ENCODE peak calls at places on chromosomes 6 and 20, in eight cellular contexts. A is psoas muscle, J is AG10803, I is mucosa of descending colon, C is A549, O is fibroblast of lung, X is lower leg skin, Y is fibroblast of the aortic adventitia. Q is an unnamed sample.

GRCh38 chr6:113998811-113999210 is 27.9 kb upstream of the HDAC2 start:
- DNase-seq in A (no peak), Y (no peak), J (no peak), I (no peak), X (no peak), O (no peak), C (no peak), Q (no peak)

GRCh38 chr6:95578106-95578410 is 723 bp downstream of the MANEA start:
- DNase-seq in O (no peak), Y (no peak), A (no peak), X (no peak), C (no peak), J (no peak), I (no peak), Q (no peak)

GRCh38 chr20:483791-484644 is 21.7 kb upstream of the TBC1D20 start:
- DNase-seq in J (no peak), O (no peak), C (no peak), I (no peak), A (no peak), X (no peak), Y (no peak), Q (no peak)

GRCh38 chr6:38708483-38708882 is 5.5 kb upstream of the GLO1 start:
- DNase-seq in A (no peak), O (no peak), Y (no peak), J (no peak), I (no peak), C (no peak), X (no peak), Q (no peak)

GRCh38 chr6:13445005-13445743 is 42.2 kb downstream of the GFOD1 start:
- DNase-seq in A (peak; percentile 58), C (no peak), O (peak; percentile 51), X (peak; percentile 92), I (peak; percentile 85), J (peak; percentile 49), Y (peak; percentile 26), Q (no peak)

GRCh38 chr20:59435496-59435895 is 135.1 kb downstream of the EDN3 start:
- DNase-seq in Y (no peak), I (no peak), A (no peak), O (no peak), C (no peak), J (no peak), X (no peak), Q (no peak)

GRCh38 chr6:154071711-154072110 is 32.7 kb downstream of the OPRM1 start:
- DNase-seq in X (no peak), Y (no peak), A (no peak), J (no peak), O (peak; percentile 36), C (no peak), I (no peak), Q (no peak)

GRCh38 chr6:134287863-134288537 is 29.9 kb downstream of the SGK1 start:
- DNase-seq in I (no peak), A (no peak), X (no peak), Y (no peak), C (no peak), O (peak; percentile 29), J (no peak), Q (no peak)

GRCh38 chr20:57947421-57948176 is 237.8 kb upstream of the PMEPA1 start:
- DNase-seq in C (no peak), O (peak; percentile 92), X (no peak), I (no peak), Y (peak; percentile 21), A (no peak), J (peak; percentile 93), Q (no peak)

GRCh38 chr20:19659468-19659867 is 98.6 kb upstream of the RIN2 start:
- DNase-seq in A (no peak), X (no peak), O (no peak), I (no peak), C (no peak), Y (no peak), J (no peak), Q (no peak)

GRCh38 chr20:49132995-49133451 is 55.1 kb downstream of the STAU1 start:
- DNase-seq in O (peak; percentile 66), A (no peak), C (peak; percentile 57), I (no peak), J (peak; percentile 81), Y (peak; percentile 90), X (no peak), Q (peak; percentile 53)

GRCh38 chr20:16533493-16533892 is 39.8 kb downstream of the KIF16B start:
- DNase-seq in I (no peak), A (no peak), C (no peak), J (no peak), Y (no peak), O (no peak), X (no peak), Q (no peak)

GRCh38 chr6:79267128-79267527 is 32.6 kb upstream of the HMGN3 start:
- DNase-seq in I (no peak), X (no peak), C (no peak), A (no peak), J (no peak), Y (no peak), O (no peak), Q (no peak)

GRCh38 chr6:103672169-103672568 is 1187.5 kb downstream of the HACE1 start:
- DNase-seq in J (no peak), O (peak; percentile 0), A (no peak), Y (no peak), X (no peak), I (no peak), C (no peak), Q (no peak)

GRCh38 chr20:7770578-7770977 is 169.7 kb downstream of the HAO1 start:
- DNase-seq in X (no peak), O (peak; percentile 30), J (no peak), Y (no peak), C (no peak), A (no peak), I (no peak), Q (no peak)

GRCh38 chr6:93059911-93060310 is 359.4 kb downstream of the EPHA7 start:
- DNase-seq in O (no peak), Y (no peak), J (no peak), A (no peak), I (no peak), C (no peak), X (no peak), Q (no peak)

GRCh38 chr6:21856096-21856825 is 262.7 kb downstream of the SOX4 start:
- DNase-seq in A (no peak), C (peak; percentile 4), Y (peak; percentile 79), O (peak; percentile 96), J (peak; percentile 77), X (no peak), I (no peak), Q (no peak)

GRCh38 chr6:119620846-119621570 is 271.4 kb upstream of the MAN1A1 start:
- DNase-seq in O (peak; percentile 97), J (peak; percentile 91), Y (peak; percentile 91), A (no peak), X (no peak), I (no peak), C (no peak), Q (no peak)

GRCh38 chr20:41135187-41135887 is 2.0 kb upstream of the PLCG1 start:
- DNase-seq in X (no peak), O (no peak), I (peak; percentile 69), Y (no peak), A (no peak), J (no peak), C (peak; percentile 72), Q (no peak)

GRCh38 chr6:165060636-165061190 is 248.7 kb downstream of the C6orf118 start:
- DNase-seq in C (no peak), A (no peak), Y (peak; percentile 16), J (peak; percentile 57), X (no peak), O (peak; percentile 55), I (no peak), Q (no peak)

GRCh38 chr20:25300496-25301170 is 52.7 kb downstream of the PYGB start:
- DNase-seq in I (no peak), O (peak; percentile 34), C (no peak), J (no peak), A (no peak), X (no peak), Y (no peak), Q (no peak)

GRCh38 chr6:149974825-149975224 is 11.1 kb downstream of the ULBP1 start:
- DNase-seq in J (no peak), I (no peak), Y (no peak), X (peak; percentile 48), O (no peak), A (no peak), C (no peak), Q (no peak)

GRCh38 chr20:3168079-3168828 is 5.1 kb downstream of the LZTS3 start:
- DNase-seq in I (peak; percentile 75), J (no peak), O (no peak), X (peak; percentile 79), A (no peak), Y (no peak), C (no peak), Q (no peak)
- H3K4me3 ChIP-seq in I (no peak overlapping the region), J (no peak overlapping the region), O (no peak overlapping the region), X (no peak overlapping the region), A (no peak overlapping the region), Y (no peak overlapping the region), C (no peak overlapping the region), Q (no peak overlapping the region)

GRCh38 chr20:13262302-13262650 is 41.2 kb downstream of the ISM1 start:
- DNase-seq in C (no peak), A (no peak), X (no peak), O (no peak), Y (no peak), J (no peak), I (no peak), Q (no peak)
- TF ChIP-seq CTCF in C (no peak), A (no peak), X (no peak), O (no peak), Y (no peak), J (no peak), I (no peak), Q (no peak)

DNA sequence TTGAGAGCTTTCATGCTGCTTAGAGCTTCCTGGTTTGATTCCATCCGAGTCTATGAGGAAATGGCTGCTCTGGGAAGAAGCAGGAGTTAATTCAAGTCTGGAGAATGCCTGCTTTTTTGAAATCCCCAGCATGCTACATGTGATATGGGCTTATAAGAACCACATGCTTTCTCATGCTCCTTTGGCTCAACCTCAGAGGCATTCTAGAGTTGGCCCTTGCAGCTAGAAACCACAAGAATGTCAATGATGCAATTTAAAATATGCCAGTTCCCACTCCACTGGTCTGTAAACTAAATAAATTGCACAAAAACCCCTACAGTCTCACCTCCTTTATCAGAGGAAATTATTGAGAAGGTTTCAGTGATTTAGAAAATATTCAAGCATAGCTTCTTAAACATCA is 143.0 kb upstream of the OLIG3 start:
- DNase-seq in A (no peak), J (peak; percentile 99), Y (peak; percentile 100), X (no peak), O (peak; percentile 99), C (no peak), I (no peak), Q (no peak)
- H3K4me3 ChIP-seq in A (no peak overlapping the region), J (no peak overlapping the region), Y (no peak overlapping the region), X (no peak overlapping the region), O (no peak overlapping the region), C (no peak overlapping the region), I (no peak overlapping the region), Q (no peak overlapping the region)

GRCh38 chr6:34389034-34389433 is 3.4 kb downstream of the NUDT3 start:
- DNase-seq in A (no peak), I (no peak), J (no peak), Y (no peak), O (no peak), C (no peak), X (no peak), Q (no peak)
- TF ChIP-seq CTCF in A (no peak), I (no peak), J (no peak), Y (no peak), O (no peak), C (no peak), X (no peak), Q (no peak)